ENCODE peak calls at places on chromosomes 6 and 20, in four cellular contexts. Q, V, C and A are unnamed samples.

GRCh38 chr6:136059308-136059707 is 190.8 kb downstream of the MTFR2 start:
- DNase-seq in Q (no peak), V (no peak), C (no peak), A (no peak)

GRCh38 chr20:376089-376488 is 4.5 kb upstream of the TRIB3 start:
- DNase-seq in Q (no peak), V (no peak), C (no peak), A (no peak)

GRCh38 chr6:134539865-134540323 is 222.0 kb upstream of the SGK1 start:
- DNase-seq in Q (no peak), V (no peak), C (no peak), A (no peak)

GRCh38 chr20:31560094-31560899 is 44.8 kb upstream of the ID1 start:
- DNase-seq in Q (peak; percentile 65), V (peak; percentile 66), C (peak; percentile 87), A (peak; percentile 46)

GRCh38 chr6:1558388-1558787 is 51.3 kb upstream of the FOXC1 start:
- DNase-seq in Q (no peak), V (no peak), C (no peak), A (no peak)

GRCh38 chr6:113122060-113122459 is 735.1 kb upstream of the MARCKS start:
- DNase-seq in Q (no peak), V (peak; percentile 64), C (no peak), A (no peak)

GRCh38 chr6:38336922-38337321 is 302.8 kb downstream of the BTBD9 start:
- DNase-seq in Q (no peak), V (no peak), C (no peak), A (no peak)

GRCh38 chr6:157842213-157842612 is 19.2 kb downstream of the SNX9 start:
- DNase-seq in Q (no peak), V (no peak), C (no peak), A (no peak)

GRCh38 chr6:162554531-162554930 is 173.0 kb downstream of the PRKN start:
- DNase-seq in Q (no peak), V (no peak), C (no peak), A (no peak)

GRCh38 chr6:130966581-130966980 is 96.5 kb downstream of the EPB41L2 start:
- DNase-seq in Q (no peak), V (no peak), C (no peak), A (no peak)

GRCh38 chr20:48706710-48707339 is 121.0 kb downstream of the PREX1 start:
- DNase-seq in Q (no peak), V (no peak), C (no peak), A (no peak)

GRCh38 chr6:37633581-37634237 is 64.0 kb downstream of the MDGA1 start:
- DNase-seq in Q (no peak), V (no peak), C (no peak), A (no peak)

GRCh38 chr6:44047179-44047546 is 80.1 kb downstream of the MRPL14 start:
- DNase-seq in Q (no peak), V (no peak), C (no peak), A (no peak)
- H3K4me1 ChIP-seq in Q (no peaks in the 10 kb centered on the region), V (peaks cover 20% of the 10 kb centered on the region), C (peaks cover 2% of the 10 kb centered on the region), A (peaks cover 8% of the 10 kb centered on the region)

GRCh38 chr20:57439993-57440392 is 48.8 kb downstream of the RBM38 start:
- DNase-seq in Q (no peak), V (no peak), C (no peak), A (no peak)
- H3K4me1 ChIP-seq in Q (no peaks in the 10 kb centered on the region), V (peaks cover 23% of the 10 kb centered on the region), C (peaks cover 28% of the 10 kb centered on the region), A (no peaks in the 10 kb centered on the region)

DNA sequence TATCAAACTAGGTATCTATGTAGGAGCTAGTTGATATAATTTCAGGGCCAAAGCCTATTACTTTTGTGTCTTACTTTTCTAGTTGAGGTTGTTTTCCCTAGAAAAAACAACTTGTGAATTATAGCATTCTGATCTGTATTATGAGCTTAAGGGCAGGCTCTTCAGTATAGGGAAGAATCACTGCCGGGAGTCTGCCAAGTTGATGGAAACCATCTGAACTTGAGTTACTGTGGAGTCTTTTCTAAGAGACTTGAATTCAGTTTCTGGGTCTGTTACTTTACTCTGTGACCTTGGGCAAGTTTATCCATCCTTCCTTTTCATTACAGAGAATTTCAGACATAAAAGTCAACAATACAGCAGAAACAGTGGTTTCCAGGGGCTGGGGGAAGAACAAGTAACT is 2.1 kb upstream of the CASS4 start:
- DNase-seq in Q (no peak), V (no peak), C (no peak), A (no peak)
- H3K4me1 ChIP-seq in Q (no peaks in the 10 kb centered on the region), V (no peaks in the 10 kb centered on the region), C (peaks cover 25% of the 10 kb centered on the region), A (peaks cover 4% of the 10 kb centered on the region)

DNA sequence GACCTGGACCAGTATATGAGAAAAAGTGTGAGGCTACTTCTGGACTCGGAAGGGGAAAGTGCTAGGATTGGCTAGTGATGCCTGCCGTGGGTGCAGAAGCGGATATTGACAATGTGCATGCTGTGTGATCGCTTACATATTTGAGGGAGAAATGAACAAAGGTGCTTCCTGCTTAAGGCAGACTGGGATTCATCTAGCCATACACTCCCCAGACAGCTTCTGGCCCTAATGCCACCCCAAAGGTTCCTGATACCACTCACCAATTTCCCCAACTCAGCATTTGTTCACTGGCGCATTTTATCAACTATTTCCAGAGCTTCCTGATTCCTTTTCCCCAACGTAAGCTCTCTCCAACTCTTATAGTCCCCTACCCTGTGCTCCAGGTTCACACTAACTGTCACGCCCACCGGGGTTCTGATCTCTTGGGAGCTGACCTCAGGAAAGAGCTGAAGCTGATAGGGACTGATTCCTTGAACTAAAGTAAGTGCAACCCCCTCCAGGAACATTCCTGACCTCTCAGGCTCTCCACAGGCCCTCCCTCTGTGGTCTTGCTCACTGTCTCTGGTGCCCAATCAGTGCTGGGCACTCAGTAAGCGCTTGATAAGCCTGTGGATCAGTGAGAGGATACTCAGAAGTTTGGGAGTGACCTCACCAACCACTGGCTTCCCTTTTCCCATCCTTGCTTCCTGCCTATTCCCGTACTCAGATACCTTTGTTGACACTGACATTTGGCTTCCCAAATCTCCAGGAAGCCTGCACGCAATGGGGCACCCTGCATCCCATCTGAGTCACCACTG is 73.3 kb downstream of the MRPL14 start:
- DNase-seq in Q (no peak), V (no peak), C (no peak), A (no peak)
- H3K4me1 ChIP-seq in Q (no peaks in the 10 kb centered on the region), V (peaks cover 20% of the 10 kb centered on the region), C (peaks cover 29% of the 10 kb centered on the region), A (no peaks in the 10 kb centered on the region)

GRCh38 chr6:45587229-45588060 is 209.7 kb upstream of the SUPT3H start:
- DNase-seq in Q (no peak), V (no peak), C (no peak), A (no peak)
- H3K4me1 ChIP-seq in Q (no peaks in the 10 kb centered on the region), V (no peaks in the 10 kb centered on the region), C (no peaks in the 10 kb centered on the region), A (no peaks in the 10 kb centered on the region)

DNA sequence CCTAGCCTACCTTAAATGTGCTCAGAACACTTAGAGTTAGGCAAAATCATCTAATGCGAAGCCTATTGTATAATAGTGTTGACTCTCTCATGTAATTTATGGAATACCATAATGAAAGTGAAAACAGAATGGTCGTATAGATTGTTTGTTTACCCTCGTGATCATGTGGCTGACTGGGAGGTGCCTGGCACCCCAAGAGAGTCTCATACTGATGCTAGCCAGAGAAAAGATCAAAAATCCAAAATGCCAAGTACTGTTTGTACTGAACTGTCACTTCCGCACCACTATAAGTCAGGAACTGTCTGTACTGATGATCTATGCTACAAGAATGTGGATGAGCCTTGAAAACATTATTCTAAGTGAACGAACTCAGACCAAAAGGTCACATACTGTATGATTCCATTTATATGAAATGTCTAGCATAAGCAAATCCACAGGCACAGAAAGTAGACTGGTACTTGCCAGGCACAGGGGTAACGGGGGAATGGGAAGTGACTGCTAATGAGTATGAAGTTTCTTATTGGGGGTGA is 22.4 kb downstream of the ZMYND8 start:
- DNase-seq in Q (no peak), V (no peak), C (peak; percentile 23), A (no peak)
- H3K4me1 ChIP-seq in Q (no peaks in the 10 kb centered on the region), V (peaks cover 18% of the 10 kb centered on the region), C (peaks cover 41% of the 10 kb centered on the region), A (peaks cover 12% of the 10 kb centered on the region)